ENCODE peak calls at places on chromosome 19, in four cellular contexts. Y is GM12864; M is anterior cingulate cortex; N is CD8-positive, alpha-beta memory T cell. P is an unnamed sample.

GRCh38 chr19:40192758-40193586 is 1.7 kb downstream of the MAP3K10 start:
- DNase-seq in Y (no peak), M (no peak), N (no peak), P (no peak)

GRCh38 chr19:2309734-2310362 is 1.9 kb upstream of the LINGO3 start:
- DNase-seq in Y (no peak), M (no peak), N (no peak), P (no peak)

GRCh38 chr19:4007836-4008539 is 452 bp downstream of the PIAS4 start:
- DNase-seq in Y (no peak), M (no peak), N (no peak), P (no peak)

GRCh38 chr19:45215391-45216191 is 29.6 kb downstream of the EXOC3L2 start:
- DNase-seq in Y (no peak), M (no peak), N (no peak), P (no peak)

GRCh38 chr19:49326165-49326704 is 1.2 kb upstream of the SLC6A16 start:
- DNase-seq in Y (no peak), M (no peak), N (no peak), P (no peak)

GRCh38 chr19:2273356-2274184 is 8.4 kb downstream of the PEAK3 start:
- DNase-seq in Y (peak; percentile 68), M (no peak), N (peak; percentile 75), P (peak; percentile 77)

GRCh38 chr19:16096281-16096855 is 15.3 kb upstream of the RAB8A start:
- DNase-seq in Y (no peak), M (no peak), N (no peak), P (no peak)

GRCh38 chr19:956747-957451 is 27.2 kb upstream of the WDR18 start:
- DNase-seq in Y (no peak), M (no peak), N (no peak), P (no peak)

GRCh38 chr19:48466571-48467325 is 2.4 kb upstream of the CYTH2 start:
- DNase-seq in Y (no peak), M (no peak), N (no peak), P (no peak)

GRCh38 chr19:16324384-16325160 is at the start of gene KLF2:
- DNase-seq in Y (no peak), M (peak; percentile 9), N (peak; percentile 94), P (peak; percentile 92)

GRCh38 chr19:29640231-29640630 is 25.0 kb upstream of the PLEKHF1 start:
- DNase-seq in Y (no peak), M (no peak), N (no peak), P (no peak)

GRCh38 chr19:16367269-16367683 is 42.6 kb downstream of the KLF2 start:
- DNase-seq in Y (peak; percentile 92), M (no peak), N (peak; percentile 54), P (peak; percentile 90)

GRCh38 chr19:33902802-33903488 is 106.3 kb downstream of the KCTD15 start:
- DNase-seq in Y (no peak), M (no peak), N (no peak), P (no peak)

GRCh38 chr19:41882568-41883462 is at the start of gene ARHGEF1:
- DNase-seq in Y (no peak), M (no peak), N (peak; percentile 55), P (peak; percentile 48)

GRCh38 chr19:42048992-42049391 is 21.0 kb downstream of the GRIK5 start:
- DNase-seq in Y (no peak), M (no peak), N (no peak), P (no peak)

GRCh38 chr19:19319725-19320361 is 466 bp downstream of the SUGP1 start:
- DNase-seq in Y (no peak), M (no peak), N (no peak), P (no peak)

GRCh38 chr19:30390356-30390988 is 18.3 kb downstream of the ZNF536 start:
- DNase-seq in Y (no peak), M (no peak), N (no peak), P (no peak)

GRCh38 chr19:14472202-14472961 is 2.8 kb downstream of the PTGER1 start:
- DNase-seq in Y (no peak), M (no peak), N (peak; percentile 85), P (peak; percentile 66)